ENCODE peak calls at places on chromosomes 5 and 9, in four cellular contexts. K, C, A and U are unnamed samples. For H3K4me1 and H3K27me3, the result is how much of the 10 kb centered on the place peaks cover.

GRCh38 chr9:16825364-16825763 is 45.1 kb downstream of the BNC2 start:
- DNase-seq in K (no peak), C (no peak), A (no peak), U (no peak)

GRCh38 chr5:146622391-146622790 is 106.4 kb upstream of the GPR151 start:
- DNase-seq in K (no peak), C (no peak), A (no peak), U (no peak)

GRCh38 chr9:72954431-72955420 is 1.9 kb upstream of the ALDH1A1 start:
- DNase-seq in K (peak), C (no peak), A (no peak), U (no peak)

GRCh38 chr9:125438506-125439433 is 177.1 kb downstream of the GAPVD1 start:
- DNase-seq in K (no peak), C (no peak), A (no peak), U (no peak)

GRCh38 chr5:130532786-130533185 is 628.5 kb downstream of the CHSY3 start:
- DNase-seq in K (no peak), C (no peak), A (no peak), U (no peak)

GRCh38 chr5:172119921-172120688 is 67.9 kb downstream of the STK10 start:
- DNase-seq in K (no peak), C (no peak), A (no peak), U (no peak)

GRCh38 chr5:132839426-132840301 is 9.2 kb upstream of the SHROOM1 start:
- DNase-seq in K (no peak), C (peak), A (no peak), U (no peak)

GRCh38 chr9:107019216-107019615 is 156.2 kb downstream of the ZNF462 start:
- DNase-seq in K (no peak), C (no peak), A (no peak), U (no peak)

GRCh38 chr9:3074247-3074646 is 230.4 kb upstream of the PUM3 start:
- DNase-seq in K (no peak), C (no peak), A (no peak), U (no peak)

GRCh38 chr9:28073278-28073677 is 500.0 kb upstream of the C9orf72 start:
- DNase-seq in K (peak), C (peak), A (peak), U (peak)

GRCh38 chr5:127297348-127298035 is 6.9 kb downstream of the MEGF10 start:
- DNase-seq in K (no peak), C (no peak), A (no peak), U (no peak)

GRCh38 chr5:60377826-60378225 is 322.1 kb downstream of the DEPDC1B start:
- DNase-seq in K (no peak), C (no peak), A (no peak), U (no peak)

GRCh38 chr5:115349001-115349817 is 52.8 kb upstream of the CCDC112 start:
- DNase-seq in K (no peak), C (peak), A (no peak), U (no peak)

GRCh38 chr9:124222918-124223720 is 34.6 kb upstream of the NEK6 start:
- DNase-seq in K (peak), C (no peak), A (peak), U (no peak)

GRCh38 chr9:109441296-109441695 is 56.8 kb downstream of the PTPN3 start:
- DNase-seq in K (no peak), C (no peak), A (no peak), U (no peak)

GRCh38 chr9:93295031-93295430 is 111.1 kb downstream of the WNK2 start:
- DNase-seq in K (peak), C (no peak), A (peak), U (no peak)

GRCh38 chr9:78167356-78167755 is 68.5 kb upstream of the CEP78 start:
- DNase-seq in K (no peak), C (peak), A (no peak), U (no peak)

GRCh38 chr5:102755691-102756371 is 726 bp downstream of the PAM start:
- DNase-seq in K (peak), C (peak), A (peak), U (peak)

GRCh38 chr5:142014911-142015584 is 2.2 kb upstream of the GNPDA1 start:
- DNase-seq in K (no peak), C (peak), A (peak), U (peak)

GRCh38 chr9:107127608-107128007 is 155.5 kb upstream of the RAD23B start:
- DNase-seq in K (no peak), C (no peak), A (no peak), U (no peak)

GRCh38 chr5:56259002-56259511 is 25.9 kb upstream of the ANKRD55 start:
- DNase-seq in K (no peak), C (peak), A (no peak), U (no peak)

GRCh38 chr5:50302815-50303490 is 138.1 kb downstream of the EMB start:
- DNase-seq in K (no peak), C (peak), A (no peak), U (no peak)

GRCh38 chr5:140869555-140869886 is 764 bp downstream of the PCDHA11 start:
- DNase-seq in K (no peak), C (no peak), A (no peak), U (no peak)

GRCh38 chr9:97855899-97856298 is 2.9 kb downstream of the FOXE1 start:
- DNase-seq in K (no peak), C (no peak), A (no peak), U (no peak)

GRCh38 chr5:180169246-180170110 is 39.5 kb downstream of the RASGEF1C start:
- DNase-seq in K (no peak), C (no peak), A (no peak), U (no peak)

GRCh38 chr9:3708751-3709150 is 182.9 kb upstream of the RFX3 start:
- DNase-seq in K (peak), C (peak), A (no peak), U (no peak)

GRCh38 chr5:24208540-24209141 is 436.1 kb downstream of the CDH10 start:
- DNase-seq in K (no peak), C (no peak), A (no peak), U (no peak)

GRCh38 chr5:10133830-10134229 is 115.9 kb downstream of the ATPSCKMT start:
- DNase-seq in K (peak), C (no peak), A (no peak), U (no peak)

GRCh38 chr9:98998441-98999151 is 54.9 kb downstream of the COL15A1 start:
- DNase-seq in K (peak), C (peak), A (peak), U (peak)

GRCh38 chr5:159175547-159175946 is 33.8 kb downstream of the RNF145 start:
- DNase-seq in K (no peak), C (no peak), A (no peak), U (no peak)

GRCh38 chr9:93156475-93157008 is 22.5 kb upstream of the NINJ1 start:
- DNase-seq in K (no peak), C (no peak), A (no peak), U (no peak)

GRCh38 chr5:125186911-125187375 is 440.5 kb upstream of the ZNF608 start:
- DNase-seq in K (peak), C (no peak), A (no peak), U (no peak)

GRCh38 chr9:94135222-94135621 is 51.0 kb downstream of the PTPDC1 start:
- DNase-seq in K (peak), C (peak), A (no peak), U (no peak)

GRCh38 chr9:73583590-73583989 is 431.9 kb downstream of the ANXA1 start:
- DNase-seq in K (no peak), C (peak), A (no peak), U (no peak)

GRCh38 chr9:94005272-94005901 is 50.2 kb upstream of the BARX1 start:
- DNase-seq in K (no peak), C (peak), A (no peak), U (no peak)

GRCh38 chr5:134494780-134495179 is 30.7 kb upstream of the JADE2 start:
- DNase-seq in K (no peak), C (no peak), A (no peak), U (no peak)
- H3K4me1 ChIP-seq in K (under half), C (under half), A (under half), U (under half)

DNA sequence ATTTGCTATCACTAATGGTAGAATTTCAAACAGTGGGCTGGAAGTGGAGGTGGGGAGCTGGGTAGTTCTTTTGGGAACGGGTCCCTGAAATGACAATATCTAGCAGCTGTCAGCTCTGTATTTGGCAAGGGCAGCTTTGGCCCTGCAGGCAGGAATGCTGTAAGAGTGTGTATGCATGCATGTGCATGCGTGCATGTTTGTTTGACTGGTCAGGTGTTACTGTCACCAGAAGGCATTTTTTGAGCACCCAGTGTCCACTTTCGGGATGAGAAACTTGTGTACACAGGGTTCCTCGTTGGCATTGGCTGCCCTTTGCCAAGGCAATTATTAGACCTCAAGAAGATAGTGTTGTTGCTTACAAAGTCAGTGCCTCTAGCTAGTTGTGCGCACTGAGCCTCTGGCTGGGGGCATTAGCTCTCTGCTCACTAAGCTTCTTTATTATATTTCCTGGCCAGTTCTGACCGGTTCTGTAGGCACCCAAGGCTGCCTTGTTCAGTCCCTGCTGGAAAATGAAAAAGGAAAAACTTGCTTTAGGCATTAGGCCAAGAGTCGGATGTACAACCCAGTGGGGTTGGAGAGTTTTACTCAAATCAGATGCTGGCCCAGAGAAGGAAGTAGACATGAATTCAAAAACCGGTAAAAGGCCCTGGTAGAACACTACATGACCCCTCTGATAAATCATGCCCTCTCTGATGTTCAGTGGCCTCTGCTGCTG is 2.0 kb downstream of the CYFIP2 start:
- DNase-seq in K (no peak), C (peak), A (no peak), U (no peak)
- TF ChIP-seq CTCF in K (no peak), C (peak), A (peak), U (no peak)

DNA sequence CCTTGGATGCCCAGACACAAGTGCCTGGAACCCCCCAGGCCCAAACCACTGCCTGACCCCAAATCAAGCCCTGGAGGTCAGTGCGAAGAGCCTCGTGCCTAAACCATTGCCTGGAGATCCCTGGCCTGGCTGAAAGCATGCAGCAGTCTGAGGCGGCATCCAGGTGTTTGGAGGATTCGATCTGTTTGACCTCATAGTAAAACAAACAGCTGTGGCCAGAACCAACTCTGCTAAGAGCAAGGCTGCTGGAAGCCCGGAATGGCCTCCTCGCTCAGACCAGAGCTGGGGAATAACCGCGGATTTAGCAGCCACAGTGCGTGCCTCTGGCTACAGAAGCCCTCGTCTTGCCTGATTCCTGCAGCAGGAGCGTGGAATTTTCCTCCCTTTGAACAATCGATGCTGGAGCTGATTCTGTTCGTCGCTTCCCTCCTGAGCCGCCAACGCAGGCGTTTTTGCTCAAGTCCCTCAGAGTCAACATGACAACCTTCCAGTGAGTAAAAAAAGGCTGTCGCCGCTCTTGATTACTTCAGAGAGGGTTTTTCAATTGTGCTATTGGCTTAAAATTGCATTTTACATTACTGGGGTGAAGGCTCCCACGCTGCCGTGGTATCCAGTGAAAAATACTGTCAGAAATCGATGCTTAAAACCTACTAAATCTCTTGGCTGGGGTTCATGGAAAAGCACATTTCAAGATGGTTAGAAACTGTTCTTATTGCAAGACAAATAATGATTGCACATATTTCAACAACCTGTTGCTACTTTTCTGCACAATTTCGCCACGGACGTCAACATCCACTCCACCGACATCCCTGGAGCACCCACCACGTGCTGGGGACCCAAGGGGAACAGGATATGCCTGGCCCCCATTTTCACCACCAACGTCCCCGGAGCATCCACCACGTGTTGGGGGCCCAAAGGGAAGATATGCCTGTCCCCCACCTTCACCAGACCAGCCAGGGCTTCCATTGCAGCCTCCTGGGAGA is 190.0 kb downstream of the OLFM1 start:
- DNase-seq in K (no peak), C (no peak), A (no peak), U (no peak)
- H3K27me3 ChIP-seq in K (under half), C (under half), A (under half), U (under half)

GRCh38 chr5:135398160-135398854 is 724 bp downstream of the MACROH2A1 start:
- DNase-seq in K (peak), C (peak), A (no peak), U (peak)

GRCh38 chr5:135399838-135400542 is 959 bp upstream of the MACROH2A1 start:
- DNase-seq in K (no peak), C (no peak), A (no peak), U (no peak)

GRCh38 chr5:135396459-135397055 is 2.5 kb downstream of the MACROH2A1 start:
- DNase-seq in K (no peak), C (peak), A (no peak), U (no peak)

GRCh38 chr5:135400866-135401265 is 1.8 kb upstream of the MACROH2A1 start:
- DNase-seq in K (no peak), C (no peak), A (no peak), U (no peak)

GRCh38 chr5:135398855-135399837 is at the start of gene MACROH2A1:
- DNase-seq in K (peak), C (peak), A (peak), U (peak)
- H3K4me1 ChIP-seq in K (under half), C (under half), A (half or more), U (under half)